ENCODE peak calls at places on chromosomes 5 and 9, in four cellular contexts. X is lung, W is HS-5, Z is C1 segment of cervical spinal cord. V is an unnamed sample.
A peak's percentile ranks its signal among the peaks of the same experiment; 100 is the strongest.

GRCh38 chr5:66769839-66770617 is 173.8 kb downstream of the MAST4 start:
- DNase-seq in X (no peak), W (no peak), Z (no peak), V (no peak)

GRCh38 chr9:124453586-124454191 is 3.4 kb downstream of the ADGRD2 start:
- DNase-seq in X (no peak), W (no peak), Z (no peak), V (no peak)

GRCh38 chr5:80641353-80641752 is 13.1 kb upstream of the MSH3 start:
- DNase-seq in X (no peak), W (no peak), Z (no peak), V (no peak)

GRCh38 chr5:148416921-148417320 is 33.2 kb downstream of the FBXO38 start:
- DNase-seq in X (no peak), W (no peak), Z (no peak), V (no peak)

GRCh38 chr5:61139931-61140330 is 22.3 kb downstream of the SMIM15 start:
- DNase-seq in X (no peak), W (no peak), Z (no peak), V (no peak)

GRCh38 chr5:133240425-133241091 is 188.7 kb downstream of the HSPA4 start:
- DNase-seq in X (no peak), W (peak; percentile 96), Z (no peak), V (peak; percentile 70)

GRCh38 chr9:1709347-1709746 is 305.8 kb upstream of the SMARCA2 start:
- DNase-seq in X (no peak), W (no peak), Z (no peak), V (peak; percentile 3)

GRCh38 chr9:103902263-103902662 is 191.8 kb upstream of the SMC2 start:
- DNase-seq in X (no peak), W (no peak), Z (no peak), V (no peak)

GRCh38 chr5:2393556-2393955 is 357.9 kb downstream of the IRX2 start:
- DNase-seq in X (no peak), W (no peak), Z (no peak), V (no peak)